ENCODE peak calls at places on chromosomes 2 and 18, in five cellular contexts. Z is GM23338, M is mammary epithelial cell, L is cardiac fibroblast, H is spleen. N is an unnamed sample.

GRCh38 chr2:217291259-217291658 is 431.4 kb upstream of the TNP1 start:
- DNase-seq in Z (no peak), M (peak), L (no peak), H (no peak), N (no peak)

GRCh38 chr18:11946756-11947155 is 34.6 kb upstream of the IMPA2 start:
- DNase-seq in Z (peak), M (peak), L (peak), H (peak), N (no peak)

GRCh38 chr18:13615432-13615861 is 110.9 kb downstream of the FAM210A start:
- DNase-seq in Z (no peak), M (no peak), L (no peak), H (no peak), N (no peak)

GRCh38 chr2:214410918-214411554 is at the start of gene VWC2L:
- DNase-seq in Z (peak), M (peak), L (peak), H (no peak), N (no peak)

GRCh38 chr2:239769574-239770145 is 255.5 kb downstream of the NDUFA10 start:
- DNase-seq in Z (no peak), M (no peak), L (no peak), H (peak), N (peak)

GRCh38 chr18:13450289-13451207 is 232.0 kb downstream of the LDLRAD4 start:
- DNase-seq in Z (no peak), M (no peak), L (no peak), H (no peak), N (no peak)

GRCh38 chr2:207506426-207506825 is 23.3 kb upstream of the CREB1 start:
- DNase-seq in Z (no peak), M (no peak), L (no peak), H (no peak), N (no peak)

GRCh38 chr2:109173311-109174171 is 44.5 kb downstream of the SH3RF3 start:
- DNase-seq in Z (peak), M (no peak), L (peak), H (no peak), N (no peak)

GRCh38 chr2:88081924-88082609 is 14.4 kb downstream of the SMYD1 start:
- DNase-seq in Z (no peak), M (no peak), L (no peak), H (no peak), N (no peak)

GRCh38 chr2:84729224-84729623 is 151.7 kb downstream of the TRABD2A start:
- DNase-seq in Z (no peak), M (no peak), L (no peak), H (no peak), N (no peak)

GRCh38 chr2:154912215-154912614 is 213.7 kb downstream of the KCNJ3 start:
- DNase-seq in Z (peak), M (no peak), L (no peak), H (no peak), N (no peak)

GRCh38 chr2:220695397-220696279 is 876.5 kb downstream of the EPHA4 start:
- DNase-seq in Z (no peak), M (no peak), L (no peak), H (no peak), N (no peak)

GRCh38 chr2:197165020-197165419 is 145.6 kb downstream of the ANKRD44 start:
- DNase-seq in Z (no peak), M (no peak), L (no peak), H (no peak), N (no peak)

GRCh38 chr2:15313657-15314056 is 247.5 kb downstream of the NBAS start:
- DNase-seq in Z (no peak), M (peak), L (peak), H (no peak), N (no peak)

GRCh38 chr2:148042219-148042618 is 21.3 kb downstream of the MBD5 start:
- DNase-seq in Z (no peak), M (no peak), L (no peak), H (no peak), N (no peak)

GRCh38 chr2:9211496-9211895 is 4.9 kb downstream of the ASAP2 start:
- DNase-seq in Z (no peak), M (no peak), L (peak), H (peak), N (no peak)

GRCh38 chr18:54737986-54738385 is 90.3 kb upstream of the RAB27B start:
- DNase-seq in Z (no peak), M (peak), L (peak), H (no peak), N (no peak)

GRCh38 chr2:190867182-190867581 is 13.4 kb upstream of the GLS start:
- DNase-seq in Z (no peak), M (no peak), L (peak), H (no peak), N (no peak)

GRCh38 chr2:147424766-147425165 is 420.1 kb upstream of the ACVR2A start:
- DNase-seq in Z (no peak), M (peak), L (no peak), H (no peak), N (no peak)

GRCh38 chr2:161283926-161284325 is 24.3 kb upstream of the PSMD14 start:
- DNase-seq in Z (no peak), M (no peak), L (peak), H (no peak), N (no peak)

GRCh38 chr2:14182227-14182946 is 450.1 kb upstream of the LRATD1 start:
- DNase-seq in Z (no peak), M (no peak), L (no peak), H (no peak), N (no peak)

GRCh38 chr2:199977984-199978415 is 22.6 kb downstream of the MAIP1 start:
- DNase-seq in Z (no peak), M (peak), L (peak), H (no peak), N (no peak)

GRCh38 chr2:58054264-58054663 is 7.7 kb downstream of the VRK2 start:
- DNase-seq in Z (no peak), M (no peak), L (peak), H (no peak), N (no peak)

GRCh38 chr18:48928787-48929186 is 22.0 kb downstream of the SMAD7 start:
- DNase-seq in Z (no peak), M (peak), L (peak), H (peak), N (no peak)

GRCh38 chr18:62187543-62188378 is 706 bp downstream of the RELCH start:
- DNase-seq in Z (peak), M (peak), L (peak), H (no peak), N (peak)

GRCh38 chr2:170362895-170363582 is 185.1 kb downstream of the MYO3B start:
- DNase-seq in Z (no peak), M (no peak), L (no peak), H (no peak), N (no peak)

GRCh38 chr18:79259218-79259617 is 136.5 kb upstream of the NFATC1 start:
- DNase-seq in Z (no peak), M (no peak), L (no peak), H (no peak), N (no peak)

GRCh38 chr2:121530210-121530562 is 494 bp upstream of the RNU4ATAC start:
- DNase-seq in Z (peak), M (peak), L (peak), H (peak), N (no peak)

GRCh38 chr2:127305985-127306585 is 12.1 kb upstream of the ERCC3 start:
- DNase-seq in Z (no peak), M (no peak), L (peak), H (no peak), N (no peak)

GRCh38 chr2:23312996-23313606 is 71.9 kb upstream of the KLHL29 start:
- DNase-seq in Z (peak), M (no peak), L (peak), H (no peak), N (no peak)

GRCh38 chr2:207472343-207473202 is 57.2 kb upstream of the CREB1 start:
- DNase-seq in Z (no peak), M (peak), L (no peak), H (no peak), N (no peak)

GRCh38 chr2:85135066-85135914 is 2.1 kb downstream of the TCF7L1 start:
- DNase-seq in Z (peak), M (no peak), L (no peak), H (no peak), N (no peak)

GRCh38 chr18:73663581-73663980 is 484.1 kb downstream of the FBXO15 start:
- DNase-seq in Z (no peak), M (peak), L (no peak), H (no peak), N (no peak)

GRCh38 chr2:55720417-55720816 is 26.8 kb upstream of the PNPT1 start:
- DNase-seq in Z (no peak), M (no peak), L (no peak), H (no peak), N (no peak)

GRCh38 chr18:67514465-67514864 is 2.1 kb downstream of the DSEL start:
- DNase-seq in Z (no peak), M (no peak), L (no peak), H (no peak), N (no peak)

GRCh38 chr2:177914247-177914646 is 158.3 kb downstream of the PDE11A start:
- DNase-seq in Z (no peak), M (no peak), L (no peak), H (no peak), N (no peak)

DNA sequence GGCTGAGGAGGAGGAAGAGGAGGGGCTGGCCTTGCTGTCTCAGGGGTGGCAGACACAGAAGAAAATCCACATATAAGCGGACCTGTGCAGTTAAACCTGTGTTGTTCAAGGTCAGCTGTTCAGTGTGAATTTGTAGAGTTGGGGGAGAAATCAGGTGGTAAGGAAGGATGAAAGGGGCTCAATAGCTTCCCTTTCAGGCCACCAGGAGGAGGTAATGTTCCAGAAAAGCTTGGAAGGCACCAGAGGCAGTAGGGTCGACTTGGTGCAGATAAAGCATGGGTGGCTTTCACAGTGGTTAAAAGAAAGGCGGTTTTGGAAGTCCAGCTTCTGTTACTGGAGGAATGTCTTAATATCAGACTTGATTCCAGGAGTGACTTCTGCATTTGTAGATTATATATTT is 167.4 kb downstream of the THSD7B start:
- DNase-seq in Z (peak), M (peak), L (peak), H (no peak), N (no peak)
- TF ChIP-seq CTCF in Z (peak), M (peak), L (peak), H (no peak), N (peak)

GRCh38 chr2:46988733-46989481 is 73.3 kb upstream of the MCFD2 start:
- DNase-seq in Z (peak), M (no peak), L (no peak), H (no peak), N (no peak)
- TF ChIP-seq CTCF in Z (peak), M (no peak), L (no peak), H (no peak), N (peak)

DNA sequence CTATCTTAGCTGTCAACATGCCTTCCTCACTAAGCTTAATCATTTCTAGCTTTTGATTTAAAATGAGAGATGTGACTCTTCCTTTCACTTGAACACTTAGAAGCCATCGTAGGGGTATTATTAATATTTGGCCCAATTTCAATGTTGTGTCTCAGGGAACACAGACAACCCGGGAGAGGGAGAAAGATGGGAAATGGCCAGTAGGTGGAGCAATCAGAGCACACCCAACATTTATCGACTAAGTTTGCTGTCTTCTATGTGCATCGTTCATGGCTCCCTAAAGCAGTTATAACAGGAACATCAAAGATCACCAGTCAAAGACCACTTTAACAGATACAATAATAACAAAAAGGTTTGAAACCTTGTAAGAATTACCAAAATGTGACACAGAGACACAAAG is 110.2 kb downstream of the OLA1 start:
- DNase-seq in Z (peak), M (no peak), L (peak), H (no peak), N (no peak)
- TF ChIP-seq CTCF in Z (peak), M (peak), L (peak), H (no peak), N (peak)

DNA sequence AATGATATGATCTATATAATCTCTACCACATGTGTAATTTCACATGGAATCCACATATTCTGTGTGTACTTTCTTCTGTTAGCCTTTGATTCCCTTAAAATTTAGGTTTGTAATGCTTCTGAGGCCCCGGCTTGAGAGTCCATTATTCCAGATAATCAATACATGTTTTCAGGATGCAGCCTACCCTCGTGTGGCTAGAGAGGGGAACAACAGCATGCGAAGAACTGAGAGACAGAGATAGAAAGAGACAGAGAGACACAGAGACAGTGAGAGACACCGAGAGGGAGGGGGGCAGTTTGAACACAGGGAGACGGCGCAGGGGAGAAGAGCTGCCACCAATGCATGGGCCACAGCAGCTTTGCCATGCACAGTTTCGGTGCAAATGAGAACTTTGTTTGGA is 185.4 kb downstream of the SNTG2 start:
- DNase-seq in Z (peak), M (no peak), L (peak), H (no peak), N (no peak)
- TF ChIP-seq CTCF in Z (peak), M (no peak), L (peak), H (no peak), N (peak)

GRCh38 chr2:11738589-11739436 is 7.6 kb upstream of the LPIN1 start:
- DNase-seq in Z (peak), M (peak), L (peak), H (no peak), N (no peak)
- TF ChIP-seq CTCF in Z (peak), M (peak), L (peak), H (no peak), N (peak)

GRCh38 chr2:136205615-136206014 is 87.7 kb upstream of the CXCR4 start:
- DNase-seq in Z (no peak), M (no peak), L (no peak), H (no peak), N (no peak)
- TF ChIP-seq CTCF in Z (no peak), M (no peak), L (no peak), H (no peak), N (no peak)

DNA sequence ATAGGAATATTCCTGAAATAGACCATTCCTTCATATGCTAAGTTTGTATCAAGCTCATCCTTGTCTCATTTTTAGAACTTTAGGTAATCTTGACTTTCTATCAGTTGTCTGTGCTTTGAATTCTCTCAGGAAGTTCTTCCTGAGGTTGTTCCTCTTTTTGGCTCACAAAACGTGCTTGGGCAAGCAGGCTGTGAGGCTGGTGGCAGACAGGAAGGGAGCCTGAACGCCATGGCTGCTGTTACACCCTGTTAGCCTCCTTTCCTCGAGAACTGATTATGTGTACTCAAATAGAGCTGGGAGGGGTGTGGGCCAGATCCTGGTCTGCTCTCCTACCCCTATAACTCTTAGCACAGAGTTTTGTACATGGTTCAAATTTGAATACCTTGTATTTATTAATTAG is 136.4 kb upstream of the CELF4 start:
- DNase-seq in Z (no peak), M (peak), L (no peak), H (no peak), N (no peak)
- TF ChIP-seq CTCF in Z (no peak), M (no peak), L (no peak), H (no peak), N (no peak)

GRCh38 chr2:235529621-235530020 is 35.8 kb downstream of the AGAP1 start:
- DNase-seq in Z (no peak), M (no peak), L (no peak), H (no peak), N (no peak)
- TF ChIP-seq CTCF in Z (no peak), M (no peak), L (no peak), H (no peak), N (no peak)

DNA sequence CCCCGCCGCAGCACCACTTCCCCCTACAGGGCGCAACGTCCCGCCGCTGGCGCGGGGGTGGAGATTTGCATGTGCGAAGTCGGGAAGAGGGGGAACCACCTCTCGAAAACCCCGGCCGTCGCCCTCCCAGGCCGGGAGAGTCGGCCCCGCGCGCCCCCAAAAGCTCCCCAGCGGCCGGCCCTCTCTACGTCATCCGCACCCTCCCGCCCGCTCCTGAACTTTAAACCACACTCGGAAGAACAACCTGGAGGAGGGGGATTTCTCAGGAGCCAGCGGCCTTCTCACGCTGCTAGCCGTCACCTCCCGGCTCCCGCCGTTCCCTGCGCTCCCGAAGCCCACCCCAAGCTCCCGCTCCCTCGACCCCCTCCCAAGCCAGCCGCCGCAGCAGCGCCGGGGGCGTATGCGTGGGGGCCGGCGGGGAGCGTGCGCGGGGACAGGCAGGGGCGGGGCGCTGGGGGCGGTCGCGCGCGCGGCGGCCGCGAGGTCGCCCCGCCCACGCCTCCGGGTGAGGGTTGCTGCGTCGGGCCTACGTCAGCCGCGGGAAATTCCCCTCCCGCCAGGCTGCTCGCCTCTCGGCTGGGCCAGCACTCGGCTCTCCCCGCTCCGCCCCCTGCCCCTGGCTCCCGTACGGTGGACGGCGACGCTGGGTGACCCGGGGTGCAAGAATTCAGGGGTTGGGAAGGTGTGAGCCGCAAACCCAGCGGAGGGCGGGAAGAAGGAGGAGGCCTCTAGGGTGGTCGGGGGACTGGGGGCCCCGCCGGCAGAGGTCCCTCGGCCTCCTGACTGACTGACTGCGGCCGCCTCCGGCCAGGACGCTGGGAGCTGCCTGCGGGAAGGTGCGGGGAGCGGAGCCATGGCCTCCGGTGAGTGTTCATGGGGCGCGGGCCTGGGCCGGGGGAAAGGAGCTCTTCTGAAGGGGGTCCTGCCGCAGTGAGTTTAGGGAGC is at the start of gene REL:
- DNase-seq in Z (peak), M (peak), L (peak), H (peak), N (peak)
- TF ChIP-seq CTCF in Z (peak), M (no peak), L (peak), H (peak), N (peak)

GRCh38 chr2:107093426-107093957 is 207.5 kb upstream of the ST6GAL2 start:
- DNase-seq in Z (no peak), M (no peak), L (no peak), H (no peak), N (no peak)
- TF ChIP-seq CTCF in Z (no peak), M (no peak), L (no peak), H (no peak), N (no peak)